ENCODE peak calls at places on chromosomes 12 and 14, in eight cellular contexts. One of them, this sample, is unnamed.
A peak's percentile ranks its signal among the peaks of the same experiment; 100 is the strongest.

GRCh38 chr12:50258167-50258551 is 25.2 kb downstream of the LIMA1 start:
- DNase-seq in tibial artery: peak; percentile 83
- DNase-seq in spleen: no peak
- DNase-seq in CD4-positive, alpha-beta T cell: no peak
- DNase-seq in uterus: no peak
- DNase-seq in astrocyte of the spinal cord: no peak
- DNase-seq in pancreas: no peak
- DNase-seq in lower leg skin: peak; percentile 70
- DNase-seq in this sample: no peak

GRCh38 chr14:104265918-104266642 is 127.7 kb downstream of the KIF26A start:
- DNase-seq in pancreas: peak; percentile 3
- DNase-seq in uterus: peak; percentile 5
- DNase-seq in spleen: no peak
- DNase-seq in lower leg skin: no peak
- DNase-seq in tibial artery: peak; percentile 42
- DNase-seq in CD4-positive, alpha-beta T cell: no peak
- DNase-seq in astrocyte of the spinal cord: no peak
- DNase-seq in this sample: no peak

GRCh38 chr14:54776361-54777001 is 126.1 kb downstream of the GCH1 start:
- DNase-seq in CD4-positive, alpha-beta T cell: peak; percentile 42
- DNase-seq in uterus: no peak
- DNase-seq in astrocyte of the spinal cord: peak; percentile 75
- DNase-seq in pancreas: no peak
- DNase-seq in lower leg skin: peak; percentile 39
- DNase-seq in spleen: peak; percentile 89
- DNase-seq in tibial artery: peak; percentile 77
- DNase-seq in this sample: no peak

GRCh38 chr12:49897276-49897675 is 6.4 kb downstream of the FAIM2 start:
- DNase-seq in spleen: no peak
- DNase-seq in pancreas: no peak
- DNase-seq in CD4-positive, alpha-beta T cell: no peak
- DNase-seq in lower leg skin: no peak
- DNase-seq in uterus: no peak
- DNase-seq in astrocyte of the spinal cord: no peak
- DNase-seq in tibial artery: no peak
- DNase-seq in this sample: no peak

GRCh38 chr14:101033006-101033405 is 129.5 kb upstream of the RTL1 start:
- DNase-seq in CD4-positive, alpha-beta T cell: peak; percentile 16
- DNase-seq in astrocyte of the spinal cord: no peak
- DNase-seq in tibial artery: peak; percentile 29
- DNase-seq in uterus: peak; percentile 2
- DNase-seq in pancreas: no peak
- DNase-seq in lower leg skin: no peak
- DNase-seq in spleen: peak; percentile 23
- DNase-seq in this sample: no peak

GRCh38 chr14:54000341-54000811 is 43.8 kb upstream of the BMP4 start:
- DNase-seq in lower leg skin: no peak
- DNase-seq in uterus: no peak
- DNase-seq in spleen: no peak
- DNase-seq in astrocyte of the spinal cord: peak; percentile 47
- DNase-seq in CD4-positive, alpha-beta T cell: no peak
- DNase-seq in tibial artery: no peak
- DNase-seq in pancreas: no peak
- DNase-seq in this sample: no peak

GRCh38 chr14:47020500-47020899 is 368.9 kb upstream of the RPL10L start:
- DNase-seq in lower leg skin: no peak
- DNase-seq in pancreas: no peak
- DNase-seq in spleen: no peak
- DNase-seq in uterus: no peak
- DNase-seq in astrocyte of the spinal cord: no peak
- DNase-seq in CD4-positive, alpha-beta T cell: no peak
- DNase-seq in tibial artery: no peak
- DNase-seq in this sample: no peak

GRCh38 chr12:132285311-132285741 is 44.1 kb downstream of the GALNT9 start:
- DNase-seq in spleen: no peak
- DNase-seq in uterus: no peak
- DNase-seq in lower leg skin: no peak
- DNase-seq in tibial artery: no peak
- DNase-seq in astrocyte of the spinal cord: no peak
- DNase-seq in CD4-positive, alpha-beta T cell: no peak
- DNase-seq in pancreas: no peak
- DNase-seq in this sample: no peak

GRCh38 chr14:71538949-71539659 is 393.1 kb upstream of the RGS6 start:
- DNase-seq in astrocyte of the spinal cord: no peak
- DNase-seq in pancreas: no peak
- DNase-seq in tibial artery: no peak
- DNase-seq in uterus: no peak
- DNase-seq in CD4-positive, alpha-beta T cell: no peak
- DNase-seq in spleen: no peak
- DNase-seq in lower leg skin: no peak
- DNase-seq in this sample: no peak

GRCh38 chr12:10369557-10370150 is 20.2 kb downstream of the KLRK1 start:
- DNase-seq in CD4-positive, alpha-beta T cell: no peak
- DNase-seq in tibial artery: no peak
- DNase-seq in pancreas: no peak
- DNase-seq in uterus: no peak
- DNase-seq in spleen: no peak
- DNase-seq in lower leg skin: no peak
- DNase-seq in astrocyte of the spinal cord: no peak
- DNase-seq in this sample: no peak

GRCh38 chr12:2231956-2232355 is 179.2 kb downstream of the CACNA1C start:
- DNase-seq in lower leg skin: no peak
- DNase-seq in spleen: no peak
- DNase-seq in tibial artery: no peak
- DNase-seq in uterus: no peak
- DNase-seq in pancreas: no peak
- DNase-seq in astrocyte of the spinal cord: no peak
- DNase-seq in CD4-positive, alpha-beta T cell: no peak
- DNase-seq in this sample: no peak

GRCh38 chr12:91383106-91383505 is 200.5 kb upstream of the DCN start:
- DNase-seq in pancreas: no peak
- DNase-seq in tibial artery: no peak
- DNase-seq in lower leg skin: no peak
- DNase-seq in uterus: peak; percentile 20
- DNase-seq in spleen: no peak
- DNase-seq in CD4-positive, alpha-beta T cell: no peak
- DNase-seq in astrocyte of the spinal cord: no peak
- DNase-seq in this sample: no peak

GRCh38 chr14:89027097-89027740 is 202.8 kb downstream of the TTC8 start:
- DNase-seq in astrocyte of the spinal cord: peak; percentile 41
- DNase-seq in uterus: peak; percentile 46
- DNase-seq in spleen: peak; percentile 91
- DNase-seq in pancreas: peak; percentile 62
- DNase-seq in tibial artery: peak; percentile 71
- DNase-seq in lower leg skin: no peak
- DNase-seq in CD4-positive, alpha-beta T cell: peak; percentile 64
- DNase-seq in this sample: no peak

GRCh38 chr14:88210426-88210825 is 112.6 kb downstream of the KCNK10 start:
- DNase-seq in pancreas: no peak
- DNase-seq in tibial artery: no peak
- DNase-seq in CD4-positive, alpha-beta T cell: no peak
- DNase-seq in uterus: no peak
- DNase-seq in astrocyte of the spinal cord: no peak
- DNase-seq in spleen: no peak
- DNase-seq in lower leg skin: no peak
- DNase-seq in this sample: no peak

GRCh38 chr12:119642986-119643385 is 24.9 kb upstream of the PRKAB1 start:
- DNase-seq in uterus: no peak
- DNase-seq in pancreas: no peak
- DNase-seq in tibial artery: no peak
- DNase-seq in spleen: no peak
- DNase-seq in lower leg skin: no peak
- DNase-seq in CD4-positive, alpha-beta T cell: no peak
- DNase-seq in astrocyte of the spinal cord: no peak
- DNase-seq in this sample: no peak

GRCh38 chr12:49019435-49020317 is 1.1 kb upstream of the PRKAG1 start:
- DNase-seq in lower leg skin: no peak
- DNase-seq in astrocyte of the spinal cord: peak; percentile 20
- DNase-seq in spleen: no peak
- DNase-seq in tibial artery: no peak
- DNase-seq in pancreas: no peak
- DNase-seq in CD4-positive, alpha-beta T cell: no peak
- DNase-seq in uterus: no peak
- DNase-seq in this sample: no peak

GRCh38 chr14:94045101-94045500 is 19.0 kb downstream of the OTUB2 start:
- DNase-seq in spleen: peak; percentile 49
- DNase-seq in uterus: no peak
- DNase-seq in CD4-positive, alpha-beta T cell: no peak
- DNase-seq in tibial artery: no peak
- DNase-seq in lower leg skin: no peak
- DNase-seq in astrocyte of the spinal cord: no peak
- DNase-seq in pancreas: no peak
- DNase-seq in this sample: no peak

GRCh38 chr12:4421590-4422031 is 24.0 kb downstream of the FGF6 start:
- DNase-seq in CD4-positive, alpha-beta T cell: no peak
- DNase-seq in tibial artery: no peak
- DNase-seq in uterus: no peak
- DNase-seq in spleen: no peak
- DNase-seq in astrocyte of the spinal cord: peak; percentile 43
- DNase-seq in lower leg skin: no peak
- DNase-seq in pancreas: no peak
- DNase-seq in this sample: no peak

DNA sequence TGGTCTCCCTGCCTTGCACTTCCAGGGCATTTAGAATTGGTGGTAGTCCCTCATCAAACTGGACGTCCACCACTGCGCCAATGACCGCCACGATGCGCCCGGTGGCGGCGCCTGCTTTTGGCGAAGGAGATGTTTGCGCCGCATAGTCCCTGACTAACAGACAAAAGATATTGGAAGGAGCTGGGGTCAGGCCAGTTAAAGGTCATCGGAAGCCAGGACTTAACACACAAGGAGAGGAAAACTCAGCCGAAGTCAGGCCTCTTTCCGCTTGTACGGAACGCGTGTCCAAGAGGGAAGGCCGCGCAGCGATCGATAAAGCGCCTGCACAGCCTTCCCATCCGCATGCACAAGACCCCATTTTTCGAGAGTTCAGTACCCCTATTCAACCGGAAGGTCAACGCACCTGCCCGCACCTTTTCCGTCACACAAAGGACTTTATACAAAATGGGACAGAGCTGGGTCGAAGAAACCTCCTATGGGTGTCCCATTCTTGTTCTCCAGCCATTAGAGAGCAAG is 525 bp downstream of the ATP5F1B start:
- DNase-seq in astrocyte of the spinal cord: peak; percentile 5
- DNase-seq in pancreas: peak; percentile 38
- DNase-seq in CD4-positive, alpha-beta T cell: no peak
- DNase-seq in spleen: peak; percentile 83
- DNase-seq in uterus: no peak
- DNase-seq in lower leg skin: no peak
- DNase-seq in tibial artery: no peak
- DNase-seq in this sample: no peak
- TF ChIP-seq CTCF in astrocyte of the spinal cord: no peak
- TF ChIP-seq CTCF in pancreas: no peak
- TF ChIP-seq CTCF in CD4-positive, alpha-beta T cell: no peak
- TF ChIP-seq CTCF in spleen: no peak
- TF ChIP-seq CTCF in uterus: no peak
- TF ChIP-seq CTCF in lower leg skin: no peak
- TF ChIP-seq CTCF in tibial artery: no peak
- TF ChIP-seq CTCF in this sample: no peak

GRCh38 chr12:13170892-13171490 is 25.5 kb upstream of the EMP1 start:
- DNase-seq in lower leg skin: no peak
- DNase-seq in astrocyte of the spinal cord: no peak
- DNase-seq in CD4-positive, alpha-beta T cell: no peak
- DNase-seq in spleen: no peak
- DNase-seq in pancreas: no peak
- DNase-seq in uterus: no peak
- DNase-seq in tibial artery: no peak
- DNase-seq in this sample: no peak

GRCh38 chr12:13173537-13173936 is 23.0 kb upstream of the EMP1 start:
- DNase-seq in CD4-positive, alpha-beta T cell: no peak
- DNase-seq in tibial artery: peak; percentile 85
- DNase-seq in uterus: peak; percentile 69
- DNase-seq in lower leg skin: peak; percentile 85
- DNase-seq in astrocyte of the spinal cord: peak; percentile 95
- DNase-seq in spleen: no peak
- DNase-seq in pancreas: no peak
- DNase-seq in this sample: no peak

GRCh38 chr12:13171921-13172859 is 24.3 kb upstream of the EMP1 start:
- DNase-seq in pancreas: peak; percentile 27
- DNase-seq in tibial artery: no peak
- DNase-seq in CD4-positive, alpha-beta T cell: no peak
- DNase-seq in uterus: no peak
- DNase-seq in lower leg skin: no peak
- DNase-seq in spleen: no peak
- DNase-seq in astrocyte of the spinal cord: no peak
- DNase-seq in this sample: peak; percentile 56

GRCh38 chr12:13175499-13175898 is 21.0 kb upstream of the EMP1 start:
- DNase-seq in lower leg skin: no peak
- DNase-seq in astrocyte of the spinal cord: no peak
- DNase-seq in tibial artery: no peak
- DNase-seq in pancreas: no peak
- DNase-seq in spleen: no peak
- DNase-seq in uterus: no peak
- DNase-seq in CD4-positive, alpha-beta T cell: no peak
- DNase-seq in this sample: no peak

GRCh38 chr12:13173012-13173441 is 23.5 kb upstream of the EMP1 start:
- DNase-seq in CD4-positive, alpha-beta T cell: no peak
- DNase-seq in pancreas: no peak
- DNase-seq in lower leg skin: no peak
- DNase-seq in astrocyte of the spinal cord: peak; percentile 73
- DNase-seq in spleen: no peak
- DNase-seq in tibial artery: no peak
- DNase-seq in uterus: peak; percentile 42
- DNase-seq in this sample: no peak
- TF ChIP-seq CTCF in CD4-positive, alpha-beta T cell: no peak
- TF ChIP-seq CTCF in pancreas: no peak
- TF ChIP-seq CTCF in lower leg skin: no peak
- TF ChIP-seq CTCF in astrocyte of the spinal cord: no peak
- TF ChIP-seq CTCF in spleen: no peak
- TF ChIP-seq CTCF in tibial artery: no peak
- TF ChIP-seq CTCF in uterus: no peak
- TF ChIP-seq CTCF in this sample: no peak

GRCh38 chr12:128798543-128799341 is 25.0 kb downstream of the SLC15A4 start:
- DNase-seq in astrocyte of the spinal cord: no peak
- DNase-seq in uterus: no peak
- DNase-seq in pancreas: no peak
- DNase-seq in spleen: no peak
- DNase-seq in tibial artery: no peak
- DNase-seq in lower leg skin: no peak
- DNase-seq in CD4-positive, alpha-beta T cell: no peak
- DNase-seq in this sample: no peak
- TF ChIP-seq CTCF in astrocyte of the spinal cord: no peak
- TF ChIP-seq CTCF in uterus: no peak
- TF ChIP-seq CTCF in pancreas: no peak
- TF ChIP-seq CTCF in spleen: no peak
- TF ChIP-seq CTCF in tibial artery: no peak
- TF ChIP-seq CTCF in lower leg skin: no peak
- TF ChIP-seq CTCF in CD4-positive, alpha-beta T cell: no peak
- TF ChIP-seq CTCF in this sample: no peak

DNA sequence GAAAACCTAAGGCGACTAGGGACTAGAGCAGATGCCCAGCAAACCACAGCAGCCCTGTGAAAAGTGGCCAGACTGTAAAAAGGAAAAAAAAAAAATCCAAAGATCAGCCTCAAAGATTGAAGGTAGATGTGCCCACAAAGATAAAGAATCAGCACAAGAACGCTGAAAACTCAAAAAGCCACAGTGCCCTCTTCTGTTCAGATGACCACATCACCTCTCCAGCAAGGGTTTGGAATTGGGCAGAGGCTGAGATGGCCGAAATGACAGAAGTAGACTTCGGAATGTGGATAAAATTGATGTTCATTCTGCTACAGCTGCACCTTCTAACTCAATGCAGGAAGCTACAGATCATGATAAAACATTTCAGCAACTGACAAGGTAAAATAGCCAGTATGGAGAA is 154.4 kb downstream of the GPHN start:
- DNase-seq in uterus: no peak
- DNase-seq in astrocyte of the spinal cord: no peak
- DNase-seq in spleen: no peak
- DNase-seq in tibial artery: no peak
- DNase-seq in lower leg skin: no peak
- DNase-seq in pancreas: no peak
- DNase-seq in CD4-positive, alpha-beta T cell: no peak
- DNase-seq in this sample: no peak
- TF ChIP-seq CTCF in uterus: no peak
- TF ChIP-seq CTCF in astrocyte of the spinal cord: peak; percentile 50
- TF ChIP-seq CTCF in spleen: no peak
- TF ChIP-seq CTCF in tibial artery: no peak
- TF ChIP-seq CTCF in lower leg skin: no peak
- TF ChIP-seq CTCF in pancreas: no peak
- TF ChIP-seq CTCF in CD4-positive, alpha-beta T cell: no peak
- TF ChIP-seq CTCF in this sample: no peak

This sample was measured in omental fat pad.